ENCODE peak calls at places on chromosomes 5 and 9, in ten cellular contexts. One of them, this sample, is unnamed.
A peak's percentile ranks its signal among the peaks of the same experiment; 100 is the strongest.

GRCh38 chr9:19232830-19233194 is 2.3 kb downstream of the DENND4C start:
- DNase-seq in SK-N-SH: peak; percentile 21
- DNase-seq in mesendoderm: no peak
- DNase-seq in psoas muscle: no peak
- DNase-seq in DND-41: no peak
- DNase-seq in upper lobe of right lung: no peak
- DNase-seq in adipocyte: peak; percentile 77
- DNase-seq in lung: no peak
- DNase-seq in IMR-90: peak; percentile 56
- DNase-seq in MM.1S: peak; percentile 75
- DNase-seq in this sample: no peak

GRCh38 chr9:78325343-78325742 is 28.4 kb downstream of the PSAT1 start:
- DNase-seq in upper lobe of right lung: no peak
- DNase-seq in lung: no peak
- DNase-seq in DND-41: no peak
- DNase-seq in SK-N-SH: peak; percentile 76
- DNase-seq in psoas muscle: no peak
- DNase-seq in IMR-90: peak; percentile 27
- DNase-seq in MM.1S: no peak
- DNase-seq in mesendoderm: peak; percentile 60
- DNase-seq in adipocyte: peak; percentile 18
- DNase-seq in this sample: no peak

GRCh38 chr5:90017236-90017635 is 392.3 kb downstream of the CETN3 start:
- DNase-seq in IMR-90: no peak
- DNase-seq in adipocyte: no peak
- DNase-seq in lung: no peak
- DNase-seq in psoas muscle: no peak
- DNase-seq in upper lobe of right lung: no peak
- DNase-seq in MM.1S: no peak
- DNase-seq in DND-41: no peak
- DNase-seq in mesendoderm: peak; percentile 61
- DNase-seq in SK-N-SH: no peak
- DNase-seq in this sample: no peak

GRCh38 chr5:6902597-6902996 is 189.4 kb downstream of the TENT4A start:
- DNase-seq in SK-N-SH: no peak
- DNase-seq in adipocyte: no peak
- DNase-seq in mesendoderm: no peak
- DNase-seq in IMR-90: no peak
- DNase-seq in DND-41: no peak
- DNase-seq in psoas muscle: no peak
- DNase-seq in upper lobe of right lung: no peak
- DNase-seq in MM.1S: no peak
- DNase-seq in lung: no peak
- DNase-seq in this sample: no peak

GRCh38 chr5:135269828-135270545 is 129.0 kb downstream of the MACROH2A1 start:
- DNase-seq in MM.1S: no peak
- DNase-seq in adipocyte: peak; percentile 92
- DNase-seq in psoas muscle: peak; percentile 47
- DNase-seq in mesendoderm: no peak
- DNase-seq in DND-41: no peak
- DNase-seq in SK-N-SH: no peak
- DNase-seq in IMR-90: peak; percentile 89
- DNase-seq in lung: no peak
- DNase-seq in upper lobe of right lung: no peak
- DNase-seq in this sample: no peak

GRCh38 chr9:112112941-112113399 is 62.1 kb downstream of the SUSD1 start:
- DNase-seq in mesendoderm: peak; percentile 80
- DNase-seq in SK-N-SH: peak; percentile 24
- DNase-seq in upper lobe of right lung: no peak
- DNase-seq in MM.1S: no peak
- DNase-seq in IMR-90: no peak
- DNase-seq in psoas muscle: no peak
- DNase-seq in lung: peak; percentile 29
- DNase-seq in DND-41: peak; percentile 13
- DNase-seq in adipocyte: no peak
- DNase-seq in this sample: no peak

GRCh38 chr5:158727771-158728311 is 371.9 kb downstream of the EBF1 start:
- DNase-seq in DND-41: no peak
- DNase-seq in mesendoderm: no peak
- DNase-seq in adipocyte: peak; percentile 24
- DNase-seq in psoas muscle: peak; percentile 37
- DNase-seq in IMR-90: no peak
- DNase-seq in upper lobe of right lung: no peak
- DNase-seq in MM.1S: no peak
- DNase-seq in lung: peak; percentile 29
- DNase-seq in SK-N-SH: no peak
- DNase-seq in this sample: peak; percentile 65

GRCh38 chr5:116418016-116418415 is 156.6 kb downstream of the SEMA6A start:
- DNase-seq in SK-N-SH: no peak
- DNase-seq in adipocyte: no peak
- DNase-seq in upper lobe of right lung: no peak
- DNase-seq in IMR-90: no peak
- DNase-seq in MM.1S: no peak
- DNase-seq in psoas muscle: no peak
- DNase-seq in mesendoderm: no peak
- DNase-seq in DND-41: no peak
- DNase-seq in lung: no peak
- DNase-seq in this sample: no peak

GRCh38 chr9:118985851-118986250 is 383.4 kb downstream of the BRINP1 start:
- DNase-seq in upper lobe of right lung: no peak
- DNase-seq in psoas muscle: no peak
- DNase-seq in SK-N-SH: peak; percentile 19
- DNase-seq in adipocyte: peak; percentile 34
- DNase-seq in MM.1S: no peak
- DNase-seq in DND-41: no peak
- DNase-seq in lung: no peak
- DNase-seq in IMR-90: no peak
- DNase-seq in mesendoderm: no peak
- DNase-seq in this sample: no peak

GRCh38 chr5:140808889-140809291 is 2.0 kb downstream of the PCDHA4 start:
- DNase-seq in upper lobe of right lung: peak; percentile 53
- DNase-seq in lung: no peak
- DNase-seq in adipocyte: no peak
- DNase-seq in psoas muscle: no peak
- DNase-seq in MM.1S: no peak
- DNase-seq in SK-N-SH: no peak
- DNase-seq in DND-41: no peak
- DNase-seq in mesendoderm: no peak
- DNase-seq in IMR-90: no peak
- DNase-seq in this sample: no peak

GRCh38 chr5:58860680-58861079 is 277.8 kb downstream of the RAB3C start:
- DNase-seq in SK-N-SH: no peak
- DNase-seq in IMR-90: no peak
- DNase-seq in lung: no peak
- DNase-seq in MM.1S: peak; percentile 24
- DNase-seq in mesendoderm: no peak
- DNase-seq in DND-41: no peak
- DNase-seq in upper lobe of right lung: no peak
- DNase-seq in psoas muscle: no peak
- DNase-seq in adipocyte: peak; percentile 7
- DNase-seq in this sample: no peak

GRCh38 chr9:27110181-27110580 is 1.2 kb downstream of the TEK start:
- DNase-seq in lung: no peak
- DNase-seq in mesendoderm: no peak
- DNase-seq in adipocyte: no peak
- DNase-seq in IMR-90: no peak
- DNase-seq in MM.1S: no peak
- DNase-seq in psoas muscle: no peak
- DNase-seq in SK-N-SH: no peak
- DNase-seq in upper lobe of right lung: no peak
- DNase-seq in DND-41: no peak
- DNase-seq in this sample: no peak

GRCh38 chr5:168675883-168676408 is 96.8 kb upstream of the PANK3 start:
- DNase-seq in mesendoderm: no peak
- DNase-seq in DND-41: no peak
- DNase-seq in psoas muscle: no peak
- DNase-seq in MM.1S: no peak
- DNase-seq in SK-N-SH: no peak
- DNase-seq in upper lobe of right lung: no peak
- DNase-seq in lung: no peak
- DNase-seq in IMR-90: no peak
- DNase-seq in adipocyte: no peak
- DNase-seq in this sample: no peak

DNA sequence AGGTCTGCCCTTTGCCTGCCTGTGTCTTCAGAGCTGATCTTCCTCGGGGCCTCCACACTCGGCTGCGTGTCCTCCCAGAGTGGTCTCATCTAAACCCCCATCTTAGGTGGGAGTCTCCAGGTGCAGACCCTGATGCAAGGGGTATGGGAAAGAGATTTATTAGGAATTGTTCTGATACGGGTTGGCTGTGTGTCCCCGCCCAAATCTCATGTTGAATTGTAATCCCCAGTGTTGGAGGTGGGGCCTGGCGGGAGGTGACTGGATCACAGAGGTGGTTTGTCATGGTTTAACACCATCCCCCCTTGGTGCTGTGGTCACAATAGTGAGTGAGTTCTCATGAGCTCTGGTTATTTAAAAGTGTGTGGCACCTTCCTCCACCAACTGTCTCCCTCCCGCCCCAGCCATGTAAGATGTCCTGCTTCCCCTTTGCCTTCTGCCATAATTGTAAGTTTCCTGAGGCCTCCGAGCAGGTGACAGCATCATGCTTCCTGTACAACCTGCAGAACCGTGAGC is 208.4 kb downstream of the AOPEP start:
- DNase-seq in DND-41: no peak
- DNase-seq in MM.1S: no peak
- DNase-seq in mesendoderm: no peak
- DNase-seq in upper lobe of right lung: no peak
- DNase-seq in adipocyte: no peak
- DNase-seq in IMR-90: no peak
- DNase-seq in psoas muscle: no peak
- DNase-seq in SK-N-SH: no peak
- DNase-seq in lung: no peak
- DNase-seq in this sample: no peak
- H3K4me1 ChIP-seq in DND-41: no peaks in the 10 kb centered on the region
- H3K4me1 ChIP-seq in MM.1S: no peaks in the 10 kb centered on the region
- H3K4me1 ChIP-seq in mesendoderm: peaks cover 1% of the 10 kb centered on the region
- H3K4me1 ChIP-seq in upper lobe of right lung: no peaks in the 10 kb centered on the region
- H3K4me1 ChIP-seq in adipocyte: peaks cover 17% of the 10 kb centered on the region
- H3K4me1 ChIP-seq in IMR-90: peaks cover 27% of the 10 kb centered on the region
- H3K4me1 ChIP-seq in psoas muscle: peaks cover 22% of the 10 kb centered on the region
- H3K4me1 ChIP-seq in SK-N-SH: peaks cover 22% of the 10 kb centered on the region
- H3K4me1 ChIP-seq in lung: peaks cover 9% of the 10 kb centered on the region
- H3K4me1 ChIP-seq in this sample: peaks cover 32% of the 10 kb centered on the region

GRCh38 chr5:77971965-77972544 is 195.9 kb upstream of the TBCA start:
- DNase-seq in mesendoderm: peak; percentile 23
- DNase-seq in MM.1S: no peak
- DNase-seq in adipocyte: no peak
- DNase-seq in SK-N-SH: peak; percentile 51
- DNase-seq in psoas muscle: no peak
- DNase-seq in IMR-90: no peak
- DNase-seq in DND-41: no peak
- DNase-seq in upper lobe of right lung: no peak
- DNase-seq in lung: no peak
- DNase-seq in this sample: no peak
- H3K4me3 ChIP-seq in mesendoderm: no peak overlapping the region
- H3K4me3 ChIP-seq in MM.1S: no peak overlapping the region
- H3K4me3 ChIP-seq in adipocyte: peak overlapping the region; percentile 69
- H3K4me3 ChIP-seq in SK-N-SH: peak overlapping the region; percentile 42
- H3K4me3 ChIP-seq in psoas muscle: peak overlapping the region; percentile 49
- H3K4me3 ChIP-seq in IMR-90: no peak overlapping the region
- H3K4me3 ChIP-seq in DND-41: no peak overlapping the region
- H3K4me3 ChIP-seq in upper lobe of right lung: peak overlapping the region; percentile 26
- H3K4me3 ChIP-seq in lung: no peak overlapping the region
- H3K4me3 ChIP-seq in this sample: peak overlapping the region; percentile 46

GRCh38 chr9:34995288-34996060 is 5.9 kb downstream of the DNAJB5 start:
- DNase-seq in lung: no peak
- DNase-seq in adipocyte: peak; percentile 55
- DNase-seq in SK-N-SH: no peak
- DNase-seq in MM.1S: no peak
- DNase-seq in upper lobe of right lung: no peak
- DNase-seq in IMR-90: peak; percentile 55
- DNase-seq in psoas muscle: peak; percentile 38
- DNase-seq in mesendoderm: no peak
- DNase-seq in DND-41: no peak
- DNase-seq in this sample: peak; percentile 79
- H3K4me1 ChIP-seq in lung: peaks cover 21% of the 10 kb centered on the region
- H3K4me1 ChIP-seq in adipocyte: peaks cover 79% of the 10 kb centered on the region
- H3K4me1 ChIP-seq in SK-N-SH: peaks cover 44% of the 10 kb centered on the region
- H3K4me1 ChIP-seq in MM.1S: no peaks in the 10 kb centered on the region
- H3K4me1 ChIP-seq in upper lobe of right lung: peaks cover 26% of the 10 kb centered on the region
- H3K4me1 ChIP-seq in IMR-90: peaks cover 40% of the 10 kb centered on the region
- H3K4me1 ChIP-seq in psoas muscle: peaks cover 47% of the 10 kb centered on the region
- H3K4me1 ChIP-seq in mesendoderm: peaks cover 30% of the 10 kb centered on the region
- H3K4me1 ChIP-seq in DND-41: peaks cover 4% of the 10 kb centered on the region
- H3K4me1 ChIP-seq in this sample: peaks cover 3% of the 10 kb centered on the region

GRCh38 chr9:134395002-134395517 is 68.8 kb downstream of the RXRA start:
- DNase-seq in mesendoderm: no peak
- DNase-seq in DND-41: no peak
- DNase-seq in psoas muscle: no peak
- DNase-seq in SK-N-SH: no peak
- DNase-seq in adipocyte: no peak
- DNase-seq in upper lobe of right lung: no peak
- DNase-seq in MM.1S: no peak
- DNase-seq in lung: no peak
- DNase-seq in IMR-90: no peak
- DNase-seq in this sample: no peak

GRCh38 chr9:134393582-134394280 is 67.5 kb downstream of the RXRA start:
- DNase-seq in upper lobe of right lung: no peak
- DNase-seq in MM.1S: no peak
- DNase-seq in lung: no peak
- DNase-seq in adipocyte: no peak
- DNase-seq in SK-N-SH: no peak
- DNase-seq in mesendoderm: no peak
- DNase-seq in DND-41: no peak
- DNase-seq in IMR-90: no peak
- DNase-seq in psoas muscle: no peak
- DNase-seq in this sample: no peak

GRCh38 chr9:134391319-134392231 is 65.3 kb downstream of the RXRA start:
- DNase-seq in mesendoderm: no peak
- DNase-seq in SK-N-SH: no peak
- DNase-seq in upper lobe of right lung: no peak
- DNase-seq in adipocyte: no peak
- DNase-seq in IMR-90: no peak
- DNase-seq in lung: no peak
- DNase-seq in DND-41: no peak
- DNase-seq in MM.1S: peak; percentile 68
- DNase-seq in psoas muscle: no peak
- DNase-seq in this sample: no peak

GRCh38 chr9:134390947-134391318 is 64.7 kb downstream of the RXRA start:
- DNase-seq in adipocyte: no peak
- DNase-seq in mesendoderm: no peak
- DNase-seq in psoas muscle: no peak
- DNase-seq in DND-41: no peak
- DNase-seq in lung: no peak
- DNase-seq in upper lobe of right lung: no peak
- DNase-seq in IMR-90: no peak
- DNase-seq in MM.1S: no peak
- DNase-seq in SK-N-SH: no peak
- DNase-seq in this sample: no peak

DNA sequence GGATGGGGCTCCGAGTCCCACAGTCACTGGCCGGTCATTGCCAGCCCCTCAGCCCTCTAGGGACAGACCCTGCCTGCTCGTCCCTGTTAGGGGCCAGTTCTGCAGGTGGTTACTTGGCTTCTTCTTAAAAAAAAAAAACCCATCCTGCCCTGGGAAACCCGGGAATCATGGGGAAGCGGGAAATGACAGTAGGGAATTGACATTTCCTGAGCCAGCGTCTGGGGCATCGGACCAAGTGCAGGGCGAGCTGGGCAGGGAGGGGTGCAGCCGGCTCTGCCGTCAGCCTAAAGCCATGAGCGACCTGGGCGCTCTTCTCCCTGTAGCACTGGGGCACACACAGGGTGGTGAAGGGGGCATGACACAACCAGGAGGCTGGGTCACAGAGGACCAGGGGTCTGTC is 66.6 kb downstream of the RXRA start:
- DNase-seq in IMR-90: no peak
- DNase-seq in MM.1S: no peak
- DNase-seq in upper lobe of right lung: no peak
- DNase-seq in adipocyte: no peak
- DNase-seq in SK-N-SH: no peak
- DNase-seq in lung: no peak
- DNase-seq in psoas muscle: no peak
- DNase-seq in mesendoderm: no peak
- DNase-seq in DND-41: no peak
- DNase-seq in this sample: no peak
- H3K4me3 ChIP-seq in IMR-90: no peak overlapping the region
- H3K4me3 ChIP-seq in MM.1S: no peak overlapping the region
- H3K4me3 ChIP-seq in upper lobe of right lung: no peak overlapping the region
- H3K4me3 ChIP-seq in adipocyte: no peak overlapping the region
- H3K4me3 ChIP-seq in SK-N-SH: no peak overlapping the region
- H3K4me3 ChIP-seq in lung: no peak overlapping the region
- H3K4me3 ChIP-seq in psoas muscle: no peak overlapping the region
- H3K4me3 ChIP-seq in mesendoderm: no peak overlapping the region
- H3K4me3 ChIP-seq in DND-41: no peak overlapping the region
- H3K4me3 ChIP-seq in this sample: no peak overlapping the region

This sample was measured in right atrium auricular region.